ENCODE peak calls at places on chromosome 10, in six cellular contexts. One of them, this sample, is unnamed.

GRCh38 chr10:27518261-27518660 is 14.2 kb downstream of the RAB18 start:
- DNase-seq in fibroblast of mammary gland: no peak
- DNase-seq in activated B cell treated with CpG ODN at 0.5 μM for 24 hours: no peak
- DNase-seq in A673: no peak
- DNase-seq in WTC11: no peak
- DNase-seq in IMR-90: no peak
- DNase-seq in this sample: no peak

GRCh38 chr10:44908071-44908709 is 2.9 kb upstream of the TMEM72 start:
- DNase-seq in activated B cell treated with CpG ODN at 0.5 μM for 24 hours: no peak
- DNase-seq in A673: peak; percentile 55
- DNase-seq in fibroblast of mammary gland: peak; percentile 13
- DNase-seq in IMR-90: peak; percentile 59
- DNase-seq in WTC11: peak; percentile 35
- DNase-seq in this sample: no peak

GRCh38 chr10:94403823-94404228 is 1.5 kb downstream of the TBC1D12 start:
- DNase-seq in A673: peak; percentile 28
- DNase-seq in WTC11: no peak
- DNase-seq in activated B cell treated with CpG ODN at 0.5 μM for 24 hours: no peak
- DNase-seq in IMR-90: no peak
- DNase-seq in fibroblast of mammary gland: peak; percentile 47
- DNase-seq in this sample: no peak

GRCh38 chr10:80598084-80598798 is 60.5 kb downstream of the SH2D4B start:
- DNase-seq in activated B cell treated with CpG ODN at 0.5 μM for 24 hours: no peak
- DNase-seq in A673: no peak
- DNase-seq in IMR-90: no peak
- DNase-seq in fibroblast of mammary gland: no peak
- DNase-seq in WTC11: no peak
- DNase-seq in this sample: no peak

GRCh38 chr10:97184971-97185325 is 811 bp downstream of the SLIT1 start:
- DNase-seq in IMR-90: no peak
- DNase-seq in WTC11: peak; percentile 35
- DNase-seq in fibroblast of mammary gland: no peak
- DNase-seq in A673: no peak
- DNase-seq in activated B cell treated with CpG ODN at 0.5 μM for 24 hours: no peak
- DNase-seq in this sample: no peak

GRCh38 chr10:93074597-93075368 is 1.1 kb downstream of the CYP26A1 start:
- DNase-seq in A673: no peak
- DNase-seq in fibroblast of mammary gland: no peak
- DNase-seq in activated B cell treated with CpG ODN at 0.5 μM for 24 hours: no peak
- DNase-seq in IMR-90: no peak
- DNase-seq in WTC11: peak; percentile 50
- DNase-seq in this sample: no peak

GRCh38 chr10:109374215-109374614 is 549.1 kb downstream of the XPNPEP1 start:
- DNase-seq in WTC11: no peak
- DNase-seq in IMR-90: peak; percentile 78
- DNase-seq in activated B cell treated with CpG ODN at 0.5 μM for 24 hours: no peak
- DNase-seq in fibroblast of mammary gland: peak; percentile 58
- DNase-seq in A673: peak; percentile 26
- DNase-seq in this sample: no peak

GRCh38 chr10:88974446-88975376 is 15.9 kb upstream of the FAS start:
- DNase-seq in activated B cell treated with CpG ODN at 0.5 μM for 24 hours: no peak
- DNase-seq in WTC11: no peak
- DNase-seq in A673: no peak
- DNase-seq in IMR-90: peak; percentile 44
- DNase-seq in fibroblast of mammary gland: peak; percentile 47
- DNase-seq in this sample: no peak

GRCh38 chr10:47314416-47314970 is 7.8 kb upstream of the GDF2 start:
- DNase-seq in IMR-90: no peak
- DNase-seq in activated B cell treated with CpG ODN at 0.5 μM for 24 hours: no peak
- DNase-seq in A673: no peak
- DNase-seq in fibroblast of mammary gland: no peak
- DNase-seq in WTC11: no peak
- DNase-seq in this sample: no peak

GRCh38 chr10:13829790-13830189 is 243.0 kb downstream of the PRPF18 start:
- DNase-seq in WTC11: no peak
- DNase-seq in IMR-90: no peak
- DNase-seq in A673: no peak
- DNase-seq in fibroblast of mammary gland: no peak
- DNase-seq in activated B cell treated with CpG ODN at 0.5 μM for 24 hours: no peak
- DNase-seq in this sample: no peak

GRCh38 chr10:88164471-88164870 is 301.0 kb downstream of the PTEN start:
- DNase-seq in A673: no peak
- DNase-seq in WTC11: no peak
- DNase-seq in activated B cell treated with CpG ODN at 0.5 μM for 24 hours: no peak
- DNase-seq in fibroblast of mammary gland: no peak
- DNase-seq in IMR-90: no peak
- DNase-seq in this sample: no peak

GRCh38 chr10:45353176-45353575 is 20.8 kb upstream of the ALOX5 start:
- DNase-seq in WTC11: no peak
- DNase-seq in A673: no peak
- DNase-seq in fibroblast of mammary gland: no peak
- DNase-seq in IMR-90: no peak
- DNase-seq in activated B cell treated with CpG ODN at 0.5 μM for 24 hours: no peak
- DNase-seq in this sample: no peak

GRCh38 chr10:113480828-113481502 is 71.9 kb upstream of the HABP2 start:
- DNase-seq in IMR-90: no peak
- DNase-seq in A673: no peak
- DNase-seq in fibroblast of mammary gland: no peak
- DNase-seq in WTC11: no peak
- DNase-seq in activated B cell treated with CpG ODN at 0.5 μM for 24 hours: no peak
- DNase-seq in this sample: no peak

GRCh38 chr10:70510904-70511303 is 32.3 kb downstream of the PALD1 start:
- DNase-seq in A673: no peak
- DNase-seq in fibroblast of mammary gland: no peak
- DNase-seq in IMR-90: no peak
- DNase-seq in activated B cell treated with CpG ODN at 0.5 μM for 24 hours: no peak
- DNase-seq in WTC11: no peak
- DNase-seq in this sample: no peak

GRCh38 chr10:70510453-70510852 is 31.9 kb downstream of the PALD1 start:
- DNase-seq in IMR-90: no peak
- DNase-seq in WTC11: no peak
- DNase-seq in A673: no peak
- DNase-seq in activated B cell treated with CpG ODN at 0.5 μM for 24 hours: no peak
- DNase-seq in fibroblast of mammary gland: no peak
- DNase-seq in this sample: no peak

GRCh38 chr10:70509376-70509775 is 30.8 kb downstream of the PALD1 start:
- DNase-seq in WTC11: no peak
- DNase-seq in IMR-90: no peak
- DNase-seq in A673: no peak
- DNase-seq in activated B cell treated with CpG ODN at 0.5 μM for 24 hours: no peak
- DNase-seq in fibroblast of mammary gland: no peak
- DNase-seq in this sample: no peak

GRCh38 chr10:70505908-70506307 is 27.3 kb downstream of the PALD1 start:
- DNase-seq in fibroblast of mammary gland: no peak
- DNase-seq in WTC11: no peak
- DNase-seq in IMR-90: no peak
- DNase-seq in A673: no peak
- DNase-seq in activated B cell treated with CpG ODN at 0.5 μM for 24 hours: no peak
- DNase-seq in this sample: no peak

DNA sequence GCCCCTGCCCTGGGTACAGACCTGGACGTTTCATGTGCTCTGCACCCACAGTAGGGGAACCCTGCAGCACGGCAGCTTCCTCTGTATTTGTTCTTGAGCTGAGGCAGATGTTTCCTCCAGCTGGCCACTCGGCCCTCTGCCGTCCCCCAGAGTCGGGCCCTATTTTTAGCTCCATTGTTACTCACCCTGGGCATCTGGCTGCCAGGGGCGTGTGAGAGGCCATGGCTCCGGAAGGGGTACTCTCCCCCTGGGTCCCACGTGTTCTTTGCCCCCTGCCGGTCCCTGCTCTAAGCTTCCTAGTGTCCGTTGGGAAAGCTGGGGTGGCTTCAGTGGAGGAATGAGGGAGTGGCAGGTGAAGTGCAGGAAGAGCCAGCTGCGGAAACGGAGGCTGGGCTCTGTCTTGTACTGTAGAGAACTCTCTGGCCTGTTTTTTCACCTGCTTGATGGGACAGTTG is 30.4 kb downstream of the PALD1 start:
- DNase-seq in IMR-90: peak; percentile 28
- DNase-seq in activated B cell treated with CpG ODN at 0.5 μM for 24 hours: no peak
- DNase-seq in A673: no peak
- DNase-seq in fibroblast of mammary gland: no peak
- DNase-seq in WTC11: peak; percentile 26
- DNase-seq in this sample: no peak
- TF ChIP-seq CTCF in IMR-90: no peak
- TF ChIP-seq CTCF in activated B cell treated with CpG ODN at 0.5 μM for 24 hours: no peak
- TF ChIP-seq CTCF in A673: no peak
- TF ChIP-seq CTCF in fibroblast of mammary gland: no peak
- TF ChIP-seq CTCF in WTC11: no peak
- TF ChIP-seq CTCF in this sample: no peak

GRCh38 chr10:21161647-21162046 is 264.5 kb upstream of the NEBL start:
- DNase-seq in WTC11: no peak
- DNase-seq in IMR-90: no peak
- DNase-seq in fibroblast of mammary gland: no peak
- DNase-seq in A673: no peak
- DNase-seq in activated B cell treated with CpG ODN at 0.5 μM for 24 hours: no peak
- DNase-seq in this sample: no peak

GRCh38 chr10:21165489-21165888 is 268.4 kb upstream of the NEBL start:
- DNase-seq in activated B cell treated with CpG ODN at 0.5 μM for 24 hours: no peak
- DNase-seq in A673: no peak
- DNase-seq in fibroblast of mammary gland: no peak
- DNase-seq in IMR-90: no peak
- DNase-seq in WTC11: no peak
- DNase-seq in this sample: no peak

GRCh38 chr10:21164687-21165086 is 267.6 kb upstream of the NEBL start:
- DNase-seq in activated B cell treated with CpG ODN at 0.5 μM for 24 hours: no peak
- DNase-seq in A673: no peak
- DNase-seq in fibroblast of mammary gland: no peak
- DNase-seq in WTC11: no peak
- DNase-seq in IMR-90: no peak
- DNase-seq in this sample: no peak

GRCh38 chr10:21161090-21161625 is 264.0 kb upstream of the NEBL start:
- DNase-seq in fibroblast of mammary gland: no peak
- DNase-seq in WTC11: no peak
- DNase-seq in IMR-90: no peak
- DNase-seq in activated B cell treated with CpG ODN at 0.5 μM for 24 hours: no peak
- DNase-seq in A673: no peak
- DNase-seq in this sample: no peak

GRCh38 chr10:21162948-21163347 is 265.8 kb upstream of the NEBL start:
- DNase-seq in WTC11: no peak
- DNase-seq in activated B cell treated with CpG ODN at 0.5 μM for 24 hours: no peak
- DNase-seq in fibroblast of mammary gland: no peak
- DNase-seq in IMR-90: no peak
- DNase-seq in A673: no peak
- DNase-seq in this sample: no peak
- TF ChIP-seq CTCF in WTC11: no peak
- TF ChIP-seq CTCF in activated B cell treated with CpG ODN at 0.5 μM for 24 hours: no peak
- TF ChIP-seq CTCF in fibroblast of mammary gland: no peak
- TF ChIP-seq CTCF in IMR-90: no peak
- TF ChIP-seq CTCF in A673: no peak
- TF ChIP-seq CTCF in this sample: no peak

DNA sequence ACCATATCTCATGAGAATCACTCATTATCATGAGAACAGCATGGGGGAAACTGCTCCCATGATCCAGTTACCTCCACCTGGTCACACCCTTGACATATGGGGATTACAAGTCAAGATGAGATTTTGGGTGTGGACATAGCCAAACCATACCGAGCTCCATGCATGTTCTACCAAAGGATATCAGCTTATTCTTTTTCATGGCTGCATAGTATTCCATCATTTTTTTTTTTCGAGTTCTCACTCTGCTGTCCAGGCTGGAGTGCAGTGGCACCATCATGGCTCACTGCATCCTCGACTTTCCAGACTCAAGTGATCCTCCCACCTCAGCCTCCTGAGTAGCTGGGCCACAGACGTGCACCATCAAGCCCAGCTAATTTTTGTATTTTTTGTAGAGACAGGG is 668.3 kb downstream of the GATA3 start:
- DNase-seq in activated B cell treated with CpG ODN at 0.5 μM for 24 hours: no peak
- DNase-seq in A673: no peak
- DNase-seq in IMR-90: no peak
- DNase-seq in WTC11: no peak
- DNase-seq in fibroblast of mammary gland: no peak
- DNase-seq in this sample: no peak
- TF ChIP-seq CTCF in activated B cell treated with CpG ODN at 0.5 μM for 24 hours: no peak
- TF ChIP-seq CTCF in A673: no peak
- TF ChIP-seq CTCF in IMR-90: no peak
- TF ChIP-seq CTCF in WTC11: no peak
- TF ChIP-seq CTCF in fibroblast of mammary gland: no peak
- TF ChIP-seq CTCF in this sample: no peak

GRCh38 chr10:16521311-16522016 is at the start of gene C1QL3:
- DNase-seq in WTC11: peak; percentile 60
- DNase-seq in fibroblast of mammary gland: peak; percentile 24
- DNase-seq in A673: peak; percentile 48
- DNase-seq in IMR-90: peak; percentile 21
- DNase-seq in activated B cell treated with CpG ODN at 0.5 μM for 24 hours: no peak
- DNase-seq in this sample: no peak

GRCh38 chr10:16519908-16520861 is 1.5 kb downstream of the C1QL3 start:
- DNase-seq in IMR-90: no peak
- DNase-seq in activated B cell treated with CpG ODN at 0.5 μM for 24 hours: no peak
- DNase-seq in A673: no peak
- DNase-seq in fibroblast of mammary gland: no peak
- DNase-seq in WTC11: peak; percentile 27
- DNase-seq in this sample: no peak

GRCh38 chr10:16519250-16519907 is 2.3 kb downstream of the C1QL3 start:
- DNase-seq in fibroblast of mammary gland: no peak
- DNase-seq in A673: no peak
- DNase-seq in activated B cell treated with CpG ODN at 0.5 μM for 24 hours: no peak
- DNase-seq in IMR-90: no peak
- DNase-seq in WTC11: peak; percentile 43
- DNase-seq in this sample: no peak

GRCh38 chr10:16518822-16519221 is 2.9 kb downstream of the C1QL3 start:
- DNase-seq in A673: peak; percentile 22
- DNase-seq in fibroblast of mammary gland: peak; percentile 12
- DNase-seq in WTC11: no peak
- DNase-seq in IMR-90: no peak
- DNase-seq in activated B cell treated with CpG ODN at 0.5 μM for 24 hours: no peak
- DNase-seq in this sample: no peak

DNA sequence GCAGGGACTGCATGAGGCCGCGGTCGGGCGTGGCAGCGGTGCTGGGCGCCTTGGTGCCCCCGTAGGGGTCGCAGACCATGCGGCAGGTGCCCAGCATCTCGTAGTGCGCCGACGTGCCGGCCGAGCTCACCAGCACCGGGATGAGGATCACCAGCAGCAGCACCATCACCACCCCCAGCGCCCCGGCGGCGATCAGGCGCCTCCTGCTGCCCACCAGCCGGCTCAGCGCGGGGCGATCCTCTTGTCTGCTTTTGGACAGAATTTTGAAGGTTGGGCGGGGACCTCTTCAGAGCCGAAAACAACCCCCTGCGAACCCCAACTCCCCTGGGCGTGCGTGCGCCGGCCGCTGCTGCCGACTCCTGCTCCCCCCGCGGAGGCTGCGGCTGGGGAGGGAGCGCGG is 779 bp downstream of the C1QL3 start:
- DNase-seq in IMR-90: peak; percentile 12
- DNase-seq in WTC11: peak; percentile 66
- DNase-seq in fibroblast of mammary gland: peak; percentile 31
- DNase-seq in activated B cell treated with CpG ODN at 0.5 μM for 24 hours: peak; percentile 17
- DNase-seq in A673: peak; percentile 52
- DNase-seq in this sample: no peak
- TF ChIP-seq CTCF in IMR-90: peak; percentile 11
- TF ChIP-seq CTCF in WTC11: no peak
- TF ChIP-seq CTCF in fibroblast of mammary gland: peak; percentile 35
- TF ChIP-seq CTCF in activated B cell treated with CpG ODN at 0.5 μM for 24 hours: no peak
- TF ChIP-seq CTCF in A673: peak; percentile 46
- TF ChIP-seq CTCF in this sample: peak; percentile 49

GRCh38 chr10:31490858-31491504 is 172.0 kb downstream of the ZEB1 start:
- DNase-seq in A673: peak; percentile 62
- DNase-seq in fibroblast of mammary gland: peak; percentile 66
- DNase-seq in IMR-90: peak; percentile 52
- DNase-seq in WTC11: no peak
- DNase-seq in activated B cell treated with CpG ODN at 0.5 μM for 24 hours: no peak
- DNase-seq in this sample: no peak
- TF ChIP-seq CTCF in A673: peak; percentile 67
- TF ChIP-seq CTCF in fibroblast of mammary gland: peak; percentile 67
- TF ChIP-seq CTCF in IMR-90: peak; percentile 62
- TF ChIP-seq CTCF in WTC11: peak; percentile 36
- TF ChIP-seq CTCF in activated B cell treated with CpG ODN at 0.5 μM for 24 hours: no peak
- TF ChIP-seq CTCF in this sample: peak; percentile 24

This sample was measured in D721Med.